ENCODE peak calls at places on chromosomes 6 and 20, in seven cellular contexts. One of them, this sample, is unnamed.
A peak's percentile ranks its signal among the peaks of the same experiment; 100 is the strongest.

GRCh38 chr6:72623808-72624207 is 1.9 kb downstream of the KCNQ5 start:
- DNase-seq in H7: no peak
- DNase-seq in activated T-cell treated with anti-CD3 and anti-CD28 coated beads for 1 hour: no peak
- DNase-seq in stimulated activated CD4-positive, alpha-beta T cell treated with anti-CD3 and anti-CD28 coated beads, Interleukin-2, amount 100 ng/mL, for 48 hours: no peak
- DNase-seq in spleen: no peak
- DNase-seq in cardiac fibroblast: no peak
- DNase-seq in adipocyte: peak; percentile 52
- DNase-seq in this sample: peak; percentile 37

GRCh38 chr20:57579331-57579897 is 18.5 kb downstream of the PCK1 start:
- DNase-seq in adipocyte: no peak
- DNase-seq in spleen: peak; percentile 30
- DNase-seq in H7: no peak
- DNase-seq in cardiac fibroblast: no peak
- DNase-seq in stimulated activated CD4-positive, alpha-beta T cell treated with anti-CD3 and anti-CD28 coated beads, Interleukin-2, amount 100 ng/mL, for 48 hours: no peak
- DNase-seq in activated T-cell treated with anti-CD3 and anti-CD28 coated beads for 1 hour: no peak
- DNase-seq in this sample: no peak

GRCh38 chr6:123888779-123889513 is 85.3 kb downstream of the NKAIN2 start:
- DNase-seq in adipocyte: no peak
- DNase-seq in activated T-cell treated with anti-CD3 and anti-CD28 coated beads for 1 hour: no peak
- DNase-seq in stimulated activated CD4-positive, alpha-beta T cell treated with anti-CD3 and anti-CD28 coated beads, Interleukin-2, amount 100 ng/mL, for 48 hours: no peak
- DNase-seq in H7: no peak
- DNase-seq in cardiac fibroblast: no peak
- DNase-seq in spleen: no peak
- DNase-seq in this sample: no peak

GRCh38 chr6:47079638-47080037 is 37.5 kb upstream of the ADGRF1 start:
- DNase-seq in stimulated activated CD4-positive, alpha-beta T cell treated with anti-CD3 and anti-CD28 coated beads, Interleukin-2, amount 100 ng/mL, for 48 hours: no peak
- DNase-seq in activated T-cell treated with anti-CD3 and anti-CD28 coated beads for 1 hour: no peak
- DNase-seq in adipocyte: no peak
- DNase-seq in spleen: no peak
- DNase-seq in H7: no peak
- DNase-seq in cardiac fibroblast: peak; percentile 16
- DNase-seq in this sample: no peak

GRCh38 chr6:44253307-44254101 is 3.8 kb downstream of the SLC35B2 start:
- DNase-seq in adipocyte: peak; percentile 60
- DNase-seq in H7: no peak
- DNase-seq in stimulated activated CD4-positive, alpha-beta T cell treated with anti-CD3 and anti-CD28 coated beads, Interleukin-2, amount 100 ng/mL, for 48 hours: peak; percentile 67
- DNase-seq in spleen: peak; percentile 75
- DNase-seq in cardiac fibroblast: peak; percentile 52
- DNase-seq in activated T-cell treated with anti-CD3 and anti-CD28 coated beads for 1 hour: peak; percentile 56
- DNase-seq in this sample: no peak

GRCh38 chr6:151757506-151757955 is 50.0 kb upstream of the ESR1 start:
- DNase-seq in activated T-cell treated with anti-CD3 and anti-CD28 coated beads for 1 hour: no peak
- DNase-seq in adipocyte: no peak
- DNase-seq in H7: no peak
- DNase-seq in cardiac fibroblast: no peak
- DNase-seq in stimulated activated CD4-positive, alpha-beta T cell treated with anti-CD3 and anti-CD28 coated beads, Interleukin-2, amount 100 ng/mL, for 48 hours: no peak
- DNase-seq in spleen: no peak
- DNase-seq in this sample: no peak

GRCh38 chr6:35562060-35562459 is 49.4 kb upstream of the TULP1 start:
- DNase-seq in stimulated activated CD4-positive, alpha-beta T cell treated with anti-CD3 and anti-CD28 coated beads, Interleukin-2, amount 100 ng/mL, for 48 hours: no peak
- DNase-seq in cardiac fibroblast: peak; percentile 59
- DNase-seq in adipocyte: no peak
- DNase-seq in spleen: no peak
- DNase-seq in activated T-cell treated with anti-CD3 and anti-CD28 coated beads for 1 hour: no peak
- DNase-seq in H7: no peak
- DNase-seq in this sample: no peak

GRCh38 chr20:35271073-35271882 is 6.6 kb downstream of the MMP24OS start:
- DNase-seq in spleen: no peak
- DNase-seq in H7: peak; percentile 40
- DNase-seq in activated T-cell treated with anti-CD3 and anti-CD28 coated beads for 1 hour: no peak
- DNase-seq in cardiac fibroblast: no peak
- DNase-seq in adipocyte: no peak
- DNase-seq in stimulated activated CD4-positive, alpha-beta T cell treated with anti-CD3 and anti-CD28 coated beads, Interleukin-2, amount 100 ng/mL, for 48 hours: no peak
- DNase-seq in this sample: no peak

GRCh38 chr20:41166201-41167117 is 29.1 kb downstream of the PLCG1 start:
- DNase-seq in cardiac fibroblast: no peak
- DNase-seq in stimulated activated CD4-positive, alpha-beta T cell treated with anti-CD3 and anti-CD28 coated beads, Interleukin-2, amount 100 ng/mL, for 48 hours: no peak
- DNase-seq in activated T-cell treated with anti-CD3 and anti-CD28 coated beads for 1 hour: no peak
- DNase-seq in adipocyte: no peak
- DNase-seq in H7: no peak
- DNase-seq in spleen: peak; percentile 62
- DNase-seq in this sample: no peak

GRCh38 chr20:4225778-4226177 is 210.4 kb upstream of the RNF24 start:
- DNase-seq in adipocyte: peak; percentile 83
- DNase-seq in activated T-cell treated with anti-CD3 and anti-CD28 coated beads for 1 hour: no peak
- DNase-seq in stimulated activated CD4-positive, alpha-beta T cell treated with anti-CD3 and anti-CD28 coated beads, Interleukin-2, amount 100 ng/mL, for 48 hours: no peak
- DNase-seq in cardiac fibroblast: peak; percentile 94
- DNase-seq in H7: no peak
- DNase-seq in spleen: no peak
- DNase-seq in this sample: peak; percentile 97

GRCh38 chr6:80465513-80465912 is 359.0 kb downstream of the BCKDHB start:
- DNase-seq in stimulated activated CD4-positive, alpha-beta T cell treated with anti-CD3 and anti-CD28 coated beads, Interleukin-2, amount 100 ng/mL, for 48 hours: no peak
- DNase-seq in activated T-cell treated with anti-CD3 and anti-CD28 coated beads for 1 hour: no peak
- DNase-seq in adipocyte: no peak
- DNase-seq in H7: no peak
- DNase-seq in spleen: no peak
- DNase-seq in cardiac fibroblast: no peak
- DNase-seq in this sample: no peak

GRCh38 chr6:74931567-74931966 is 274.3 kb downstream of the COL12A1 start:
- DNase-seq in H7: no peak
- DNase-seq in cardiac fibroblast: peak; percentile 82
- DNase-seq in activated T-cell treated with anti-CD3 and anti-CD28 coated beads for 1 hour: no peak
- DNase-seq in stimulated activated CD4-positive, alpha-beta T cell treated with anti-CD3 and anti-CD28 coated beads, Interleukin-2, amount 100 ng/mL, for 48 hours: no peak
- DNase-seq in spleen: no peak
- DNase-seq in adipocyte: peak; percentile 89
- DNase-seq in this sample: peak; percentile 95

GRCh38 chr20:2757969-2758368 is 42.5 kb downstream of the CPXM1 start:
- DNase-seq in stimulated activated CD4-positive, alpha-beta T cell treated with anti-CD3 and anti-CD28 coated beads, Interleukin-2, amount 100 ng/mL, for 48 hours: no peak
- DNase-seq in H7: no peak
- DNase-seq in spleen: no peak
- DNase-seq in cardiac fibroblast: peak; percentile 15
- DNase-seq in adipocyte: no peak
- DNase-seq in activated T-cell treated with anti-CD3 and anti-CD28 coated beads for 1 hour: no peak
- DNase-seq in this sample: no peak

GRCh38 chr6:163427498-163428254 is 13.2 kb downstream of the QKI start:
- DNase-seq in H7: no peak
- DNase-seq in adipocyte: peak; percentile 86
- DNase-seq in stimulated activated CD4-positive, alpha-beta T cell treated with anti-CD3 and anti-CD28 coated beads, Interleukin-2, amount 100 ng/mL, for 48 hours: no peak
- DNase-seq in spleen: no peak
- DNase-seq in cardiac fibroblast: peak; percentile 93
- DNase-seq in activated T-cell treated with anti-CD3 and anti-CD28 coated beads for 1 hour: no peak
- DNase-seq in this sample: peak; percentile 88

GRCh38 chr6:27133281-27134227 is 113.9 kb upstream of the PRSS16 start:
- DNase-seq in stimulated activated CD4-positive, alpha-beta T cell treated with anti-CD3 and anti-CD28 coated beads, Interleukin-2, amount 100 ng/mL, for 48 hours: peak; percentile 64
- DNase-seq in activated T-cell treated with anti-CD3 and anti-CD28 coated beads for 1 hour: peak; percentile 57
- DNase-seq in adipocyte: peak; percentile 87
- DNase-seq in H7: peak; percentile 53
- DNase-seq in spleen: peak; percentile 97
- DNase-seq in cardiac fibroblast: peak; percentile 83
- DNase-seq in this sample: peak; percentile 50

GRCh38 chr6:4797590-4797989 is 21.4 kb downstream of the CDYL start:
- DNase-seq in stimulated activated CD4-positive, alpha-beta T cell treated with anti-CD3 and anti-CD28 coated beads, Interleukin-2, amount 100 ng/mL, for 48 hours: no peak
- DNase-seq in cardiac fibroblast: no peak
- DNase-seq in spleen: no peak
- DNase-seq in activated T-cell treated with anti-CD3 and anti-CD28 coated beads for 1 hour: no peak
- DNase-seq in H7: no peak
- DNase-seq in adipocyte: no peak
- DNase-seq in this sample: no peak

GRCh38 chr20:31713312-31714049 is 9.2 kb downstream of the BCL2L1 start:
- DNase-seq in H7: peak; percentile 37
- DNase-seq in activated T-cell treated with anti-CD3 and anti-CD28 coated beads for 1 hour: no peak
- DNase-seq in spleen: peak; percentile 29
- DNase-seq in adipocyte: peak; percentile 91
- DNase-seq in stimulated activated CD4-positive, alpha-beta T cell treated with anti-CD3 and anti-CD28 coated beads, Interleukin-2, amount 100 ng/mL, for 48 hours: no peak
- DNase-seq in cardiac fibroblast: peak; percentile 97
- DNase-seq in this sample: peak; percentile 90

GRCh38 chr6:144053601-144054000 is 41.8 kb downstream of the SF3B5 start:
- DNase-seq in activated T-cell treated with anti-CD3 and anti-CD28 coated beads for 1 hour: no peak
- DNase-seq in stimulated activated CD4-positive, alpha-beta T cell treated with anti-CD3 and anti-CD28 coated beads, Interleukin-2, amount 100 ng/mL, for 48 hours: no peak
- DNase-seq in cardiac fibroblast: no peak
- DNase-seq in H7: no peak
- DNase-seq in adipocyte: no peak
- DNase-seq in spleen: no peak
- DNase-seq in this sample: no peak

GRCh38 chr20:62979876-62980373 is 26.8 kb downstream of the BHLHE23 start:
- DNase-seq in cardiac fibroblast: no peak
- DNase-seq in H7: peak; percentile 76
- DNase-seq in activated T-cell treated with anti-CD3 and anti-CD28 coated beads for 1 hour: no peak
- DNase-seq in stimulated activated CD4-positive, alpha-beta T cell treated with anti-CD3 and anti-CD28 coated beads, Interleukin-2, amount 100 ng/mL, for 48 hours: no peak
- DNase-seq in spleen: no peak
- DNase-seq in adipocyte: no peak
- DNase-seq in this sample: no peak

GRCh38 chr6:15351631-15352030 is 105.8 kb downstream of the JARID2 start:
- DNase-seq in cardiac fibroblast: peak; percentile 88
- DNase-seq in stimulated activated CD4-positive, alpha-beta T cell treated with anti-CD3 and anti-CD28 coated beads, Interleukin-2, amount 100 ng/mL, for 48 hours: no peak
- DNase-seq in spleen: no peak
- DNase-seq in activated T-cell treated with anti-CD3 and anti-CD28 coated beads for 1 hour: no peak
- DNase-seq in adipocyte: peak; percentile 64
- DNase-seq in H7: no peak
- DNase-seq in this sample: peak; percentile 96

GRCh38 chr6:143513410-143513809 is 1.9 kb upstream of the FUCA2 start:
- DNase-seq in adipocyte: peak; percentile 19
- DNase-seq in stimulated activated CD4-positive, alpha-beta T cell treated with anti-CD3 and anti-CD28 coated beads, Interleukin-2, amount 100 ng/mL, for 48 hours: peak; percentile 34
- DNase-seq in spleen: peak; percentile 79
- DNase-seq in H7: peak; percentile 82
- DNase-seq in activated T-cell treated with anti-CD3 and anti-CD28 coated beads for 1 hour: peak; percentile 26
- DNase-seq in cardiac fibroblast: no peak
- DNase-seq in this sample: no peak

GRCh38 chr20:6731951-6732580 is 35.4 kb upstream of the BMP2 start:
- DNase-seq in stimulated activated CD4-positive, alpha-beta T cell treated with anti-CD3 and anti-CD28 coated beads, Interleukin-2, amount 100 ng/mL, for 48 hours: no peak
- DNase-seq in spleen: no peak
- DNase-seq in H7: no peak
- DNase-seq in cardiac fibroblast: no peak
- DNase-seq in activated T-cell treated with anti-CD3 and anti-CD28 coated beads for 1 hour: no peak
- DNase-seq in adipocyte: no peak
- DNase-seq in this sample: no peak

GRCh38 chr6:131488780-131489179 is 84.2 kb upstream of the ARG1 start:
- DNase-seq in spleen: no peak
- DNase-seq in H7: no peak
- DNase-seq in adipocyte: no peak
- DNase-seq in activated T-cell treated with anti-CD3 and anti-CD28 coated beads for 1 hour: no peak
- DNase-seq in cardiac fibroblast: no peak
- DNase-seq in stimulated activated CD4-positive, alpha-beta T cell treated with anti-CD3 and anti-CD28 coated beads, Interleukin-2, amount 100 ng/mL, for 48 hours: no peak
- DNase-seq in this sample: no peak

GRCh38 chr20:25321991-25322390 is 68.6 kb downstream of the ABHD12 start:
- DNase-seq in adipocyte: no peak
- DNase-seq in spleen: no peak
- DNase-seq in stimulated activated CD4-positive, alpha-beta T cell treated with anti-CD3 and anti-CD28 coated beads, Interleukin-2, amount 100 ng/mL, for 48 hours: no peak
- DNase-seq in H7: no peak
- DNase-seq in cardiac fibroblast: no peak
- DNase-seq in activated T-cell treated with anti-CD3 and anti-CD28 coated beads for 1 hour: no peak
- DNase-seq in this sample: no peak

GRCh38 chr6:156058356-156058755 is 602.7 kb upstream of the NOX3 start:
- DNase-seq in stimulated activated CD4-positive, alpha-beta T cell treated with anti-CD3 and anti-CD28 coated beads, Interleukin-2, amount 100 ng/mL, for 48 hours: no peak
- DNase-seq in activated T-cell treated with anti-CD3 and anti-CD28 coated beads for 1 hour: no peak
- DNase-seq in cardiac fibroblast: no peak
- DNase-seq in H7: no peak
- DNase-seq in adipocyte: no peak
- DNase-seq in spleen: no peak
- DNase-seq in this sample: no peak

GRCh38 chr6:144528605-144529425 is 243.7 kb downstream of the UTRN start:
- DNase-seq in adipocyte: no peak
- DNase-seq in cardiac fibroblast: peak; percentile 71
- DNase-seq in activated T-cell treated with anti-CD3 and anti-CD28 coated beads for 1 hour: no peak
- DNase-seq in H7: no peak
- DNase-seq in stimulated activated CD4-positive, alpha-beta T cell treated with anti-CD3 and anti-CD28 coated beads, Interleukin-2, amount 100 ng/mL, for 48 hours: no peak
- DNase-seq in spleen: no peak
- DNase-seq in this sample: peak; percentile 29

GRCh38 chr6:89298680-89299450 is 16.2 kb downstream of the GABRR2 start:
- DNase-seq in stimulated activated CD4-positive, alpha-beta T cell treated with anti-CD3 and anti-CD28 coated beads, Interleukin-2, amount 100 ng/mL, for 48 hours: peak; percentile 19
- DNase-seq in cardiac fibroblast: peak; percentile 74
- DNase-seq in H7: peak; percentile 7
- DNase-seq in spleen: no peak
- DNase-seq in adipocyte: peak; percentile 34
- DNase-seq in activated T-cell treated with anti-CD3 and anti-CD28 coated beads for 1 hour: peak; percentile 9
- DNase-seq in this sample: peak; percentile 15

GRCh38 chr6:166604911-166605310 is 18.4 kb upstream of the RAMACL start:
- DNase-seq in adipocyte: no peak
- DNase-seq in stimulated activated CD4-positive, alpha-beta T cell treated with anti-CD3 and anti-CD28 coated beads, Interleukin-2, amount 100 ng/mL, for 48 hours: no peak
- DNase-seq in activated T-cell treated with anti-CD3 and anti-CD28 coated beads for 1 hour: no peak
- DNase-seq in cardiac fibroblast: no peak
- DNase-seq in H7: no peak
- DNase-seq in spleen: no peak
- DNase-seq in this sample: no peak

GRCh38 chr6:90544085-90544484 is 42.8 kb downstream of the MAP3K7 start:
- DNase-seq in spleen: no peak
- DNase-seq in adipocyte: no peak
- DNase-seq in stimulated activated CD4-positive, alpha-beta T cell treated with anti-CD3 and anti-CD28 coated beads, Interleukin-2, amount 100 ng/mL, for 48 hours: no peak
- DNase-seq in H7: no peak
- DNase-seq in activated T-cell treated with anti-CD3 and anti-CD28 coated beads for 1 hour: no peak
- DNase-seq in cardiac fibroblast: no peak
- DNase-seq in this sample: no peak

GRCh38 chr20:57513199-57513598 is 11.7 kb downstream of the CTCFL start:
- DNase-seq in cardiac fibroblast: peak; percentile 45
- DNase-seq in adipocyte: no peak
- DNase-seq in H7: no peak
- DNase-seq in spleen: no peak
- DNase-seq in stimulated activated CD4-positive, alpha-beta T cell treated with anti-CD3 and anti-CD28 coated beads, Interleukin-2, amount 100 ng/mL, for 48 hours: no peak
- DNase-seq in activated T-cell treated with anti-CD3 and anti-CD28 coated beads for 1 hour: no peak
- DNase-seq in this sample: peak; percentile 34

GRCh38 chr6:74936886-74937285 is 269.0 kb downstream of the COL12A1 start:
- DNase-seq in spleen: no peak
- DNase-seq in activated T-cell treated with anti-CD3 and anti-CD28 coated beads for 1 hour: no peak
- DNase-seq in cardiac fibroblast: peak; percentile 87
- DNase-seq in stimulated activated CD4-positive, alpha-beta T cell treated with anti-CD3 and anti-CD28 coated beads, Interleukin-2, amount 100 ng/mL, for 48 hours: no peak
- DNase-seq in adipocyte: peak; percentile 36
- DNase-seq in H7: no peak
- DNase-seq in this sample: no peak

GRCh38 chr6:132669690-132670291 is 10.8 kb upstream of the TAAR1 start:
- DNase-seq in activated T-cell treated with anti-CD3 and anti-CD28 coated beads for 1 hour: no peak
- DNase-seq in adipocyte: peak; percentile 89
- DNase-seq in spleen: no peak
- DNase-seq in H7: peak; percentile 16
- DNase-seq in stimulated activated CD4-positive, alpha-beta T cell treated with anti-CD3 and anti-CD28 coated beads, Interleukin-2, amount 100 ng/mL, for 48 hours: no peak
- DNase-seq in cardiac fibroblast: peak; percentile 67
- DNase-seq in this sample: peak; percentile 61

GRCh38 chr6:160973311-160973710 is 18.3 kb upstream of the MAP3K4 start:
- DNase-seq in stimulated activated CD4-positive, alpha-beta T cell treated with anti-CD3 and anti-CD28 coated beads, Interleukin-2, amount 100 ng/mL, for 48 hours: no peak
- DNase-seq in adipocyte: no peak
- DNase-seq in cardiac fibroblast: peak; percentile 32
- DNase-seq in H7: peak; percentile 28
- DNase-seq in activated T-cell treated with anti-CD3 and anti-CD28 coated beads for 1 hour: no peak
- DNase-seq in spleen: no peak
- DNase-seq in this sample: peak; percentile 40

GRCh38 chr6:150605333-150605732 is 5.6 kb downstream of the PLEKHG1 start:
- DNase-seq in spleen: no peak
- DNase-seq in adipocyte: no peak
- DNase-seq in activated T-cell treated with anti-CD3 and anti-CD28 coated beads for 1 hour: no peak
- DNase-seq in cardiac fibroblast: no peak
- DNase-seq in H7: no peak
- DNase-seq in stimulated activated CD4-positive, alpha-beta T cell treated with anti-CD3 and anti-CD28 coated beads, Interleukin-2, amount 100 ng/mL, for 48 hours: no peak
- DNase-seq in this sample: no peak

GRCh38 chr6:11224252-11224965 is 8.1 kb downstream of the NEDD9 start:
- DNase-seq in stimulated activated CD4-positive, alpha-beta T cell treated with anti-CD3 and anti-CD28 coated beads, Interleukin-2, amount 100 ng/mL, for 48 hours: no peak
- DNase-seq in cardiac fibroblast: peak; percentile 76
- DNase-seq in adipocyte: no peak
- DNase-seq in activated T-cell treated with anti-CD3 and anti-CD28 coated beads for 1 hour: no peak
- DNase-seq in spleen: no peak
- DNase-seq in H7: no peak
- DNase-seq in this sample: peak; percentile 45

GRCh38 chr6:52491203-52492069 is 71.3 kb downstream of the EFHC1 start:
- DNase-seq in spleen: no peak
- DNase-seq in stimulated activated CD4-positive, alpha-beta T cell treated with anti-CD3 and anti-CD28 coated beads, Interleukin-2, amount 100 ng/mL, for 48 hours: no peak
- DNase-seq in cardiac fibroblast: peak; percentile 76
- DNase-seq in activated T-cell treated with anti-CD3 and anti-CD28 coated beads for 1 hour: no peak
- DNase-seq in H7: no peak
- DNase-seq in adipocyte: no peak
- DNase-seq in this sample: peak; percentile 2

GRCh38 chr6:167789358-167789757 is 37.4 kb upstream of the AFDN start:
- DNase-seq in cardiac fibroblast: no peak
- DNase-seq in adipocyte: no peak
- DNase-seq in spleen: peak; percentile 23
- DNase-seq in activated T-cell treated with anti-CD3 and anti-CD28 coated beads for 1 hour: no peak
- DNase-seq in H7: no peak
- DNase-seq in stimulated activated CD4-positive, alpha-beta T cell treated with anti-CD3 and anti-CD28 coated beads, Interleukin-2, amount 100 ng/mL, for 48 hours: no peak
- DNase-seq in this sample: no peak

GRCh38 chr6:71034578-71034977 is 77.7 kb upstream of the B3GAT2 start:
- DNase-seq in stimulated activated CD4-positive, alpha-beta T cell treated with anti-CD3 and anti-CD28 coated beads, Interleukin-2, amount 100 ng/mL, for 48 hours: no peak
- DNase-seq in activated T-cell treated with anti-CD3 and anti-CD28 coated beads for 1 hour: no peak
- DNase-seq in H7: no peak
- DNase-seq in spleen: no peak
- DNase-seq in cardiac fibroblast: no peak
- DNase-seq in adipocyte: no peak
- DNase-seq in this sample: no peak

This sample was measured in fibroblast of the aortic adventitia.